ENCODE peak calls at places on chromosome 4, in seven cellular contexts. One of them, this sample, is unnamed.

GRCh38 chr4:149823770-149824221 is 8.2 kb upstream of the IQCM start:
- DNase-seq in left ventricle myocardium inferior: no peak
- DNase-seq in SK-N-SH: no peak
- DNase-seq in Karpas-422: no peak
- DNase-seq in left lung: no peak
- DNase-seq in cardiac muscle cell: peak; percentile 39
- DNase-seq in tibial nerve: no peak
- DNase-seq in this sample: no peak

GRCh38 chr4:2081540-2081939 is 22.4 kb downstream of the NAT8L start:
- DNase-seq in left ventricle myocardium inferior: no peak
- DNase-seq in Karpas-422: no peak
- DNase-seq in SK-N-SH: no peak
- DNase-seq in cardiac muscle cell: no peak
- DNase-seq in left lung: no peak
- DNase-seq in tibial nerve: no peak
- DNase-seq in this sample: no peak

GRCh38 chr4:133146574-133147198 is 2.4 kb upstream of the PCDH10 start:
- DNase-seq in SK-N-SH: peak; percentile 52
- DNase-seq in tibial nerve: no peak
- DNase-seq in left ventricle myocardium inferior: no peak
- DNase-seq in Karpas-422: no peak
- DNase-seq in cardiac muscle cell: peak; percentile 68
- DNase-seq in left lung: no peak
- DNase-seq in this sample: no peak

GRCh38 chr4:66572949-66573348 is 902.7 kb upstream of the EPHA5 start:
- DNase-seq in SK-N-SH: no peak
- DNase-seq in left ventricle myocardium inferior: no peak
- DNase-seq in left lung: no peak
- DNase-seq in tibial nerve: no peak
- DNase-seq in Karpas-422: no peak
- DNase-seq in cardiac muscle cell: peak; percentile 78
- DNase-seq in this sample: no peak

GRCh38 chr4:129239088-129239487 is 143.1 kb downstream of the C4orf33 start:
- DNase-seq in left ventricle myocardium inferior: peak; percentile 15
- DNase-seq in SK-N-SH: no peak
- DNase-seq in left lung: no peak
- DNase-seq in Karpas-422: no peak
- DNase-seq in tibial nerve: no peak
- DNase-seq in cardiac muscle cell: peak; percentile 60
- DNase-seq in this sample: no peak

GRCh38 chr4:81722229-81722900 is 250.7 kb upstream of the RASGEF1B start:
- DNase-seq in cardiac muscle cell: no peak
- DNase-seq in left lung: no peak
- DNase-seq in tibial nerve: no peak
- DNase-seq in left ventricle myocardium inferior: no peak
- DNase-seq in SK-N-SH: no peak
- DNase-seq in Karpas-422: no peak
- DNase-seq in this sample: no peak

GRCh38 chr4:818106-818921 is 7.6 kb downstream of the CPLX1 start:
- DNase-seq in cardiac muscle cell: no peak
- DNase-seq in left lung: peak; percentile 21
- DNase-seq in SK-N-SH: no peak
- DNase-seq in tibial nerve: no peak
- DNase-seq in left ventricle myocardium inferior: no peak
- DNase-seq in Karpas-422: no peak
- DNase-seq in this sample: peak; percentile 80

GRCh38 chr4:83011779-83012630 is 1.4 kb upstream of the LIN54 start:
- DNase-seq in Karpas-422: peak; percentile 51
- DNase-seq in tibial nerve: no peak
- DNase-seq in left ventricle myocardium inferior: peak; percentile 20
- DNase-seq in cardiac muscle cell: no peak
- DNase-seq in left lung: peak; percentile 53
- DNase-seq in SK-N-SH: no peak
- DNase-seq in this sample: peak; percentile 49

GRCh38 chr4:87985097-87985886 is 9.8 kb downstream of the SPP1 start:
- DNase-seq in tibial nerve: no peak
- DNase-seq in cardiac muscle cell: peak; percentile 31
- DNase-seq in left ventricle myocardium inferior: peak; percentile 55
- DNase-seq in Karpas-422: peak; percentile 78
- DNase-seq in SK-N-SH: peak; percentile 67
- DNase-seq in left lung: peak; percentile 64
- DNase-seq in this sample: peak; percentile 59

GRCh38 chr4:55637272-55637820 is 1.2 kb upstream of the NMU start:
- DNase-seq in cardiac muscle cell: no peak
- DNase-seq in left ventricle myocardium inferior: no peak
- DNase-seq in Karpas-422: no peak
- DNase-seq in SK-N-SH: no peak
- DNase-seq in left lung: no peak
- DNase-seq in tibial nerve: no peak
- DNase-seq in this sample: no peak

GRCh38 chr4:125316781-125317525 is 2.2 kb downstream of the FAT4 start:
- DNase-seq in left ventricle myocardium inferior: peak; percentile 40
- DNase-seq in tibial nerve: no peak
- DNase-seq in left lung: peak; percentile 33
- DNase-seq in cardiac muscle cell: peak; percentile 37
- DNase-seq in SK-N-SH: peak; percentile 66
- DNase-seq in Karpas-422: no peak
- DNase-seq in this sample: peak; percentile 15

GRCh38 chr4:124940387-124940786 is 227.9 kb upstream of the ANKRD50 start:
- DNase-seq in cardiac muscle cell: peak; percentile 96
- DNase-seq in left ventricle myocardium inferior: no peak
- DNase-seq in tibial nerve: no peak
- DNase-seq in Karpas-422: no peak
- DNase-seq in left lung: no peak
- DNase-seq in SK-N-SH: no peak
- DNase-seq in this sample: no peak

GRCh38 chr4:159069922-159070321 is 33.0 kb upstream of the RAPGEF2 start:
- DNase-seq in cardiac muscle cell: no peak
- DNase-seq in tibial nerve: no peak
- DNase-seq in SK-N-SH: no peak
- DNase-seq in Karpas-422: no peak
- DNase-seq in left ventricle myocardium inferior: no peak
- DNase-seq in left lung: no peak
- DNase-seq in this sample: no peak

GRCh38 chr4:140884431-140885058 is 128.4 kb upstream of the TBC1D9 start:
- DNase-seq in cardiac muscle cell: peak; percentile 86
- DNase-seq in left ventricle myocardium inferior: no peak
- DNase-seq in SK-N-SH: peak; percentile 39
- DNase-seq in Karpas-422: peak; percentile 89
- DNase-seq in left lung: no peak
- DNase-seq in tibial nerve: no peak
- DNase-seq in this sample: peak; percentile 16

GRCh38 chr4:38132140-38132673 is 172.0 kb downstream of the PTTG2 start:
- DNase-seq in cardiac muscle cell: peak; percentile 98
- DNase-seq in tibial nerve: peak; percentile 30
- DNase-seq in left ventricle myocardium inferior: no peak
- DNase-seq in left lung: no peak
- DNase-seq in Karpas-422: no peak
- DNase-seq in SK-N-SH: peak; percentile 49
- DNase-seq in this sample: no peak

GRCh38 chr4:182562350-182562749 is 319.1 kb downstream of the TENM3 start:
- DNase-seq in cardiac muscle cell: no peak
- DNase-seq in tibial nerve: no peak
- DNase-seq in SK-N-SH: no peak
- DNase-seq in Karpas-422: no peak
- DNase-seq in left lung: no peak
- DNase-seq in left ventricle myocardium inferior: no peak
- DNase-seq in this sample: no peak

GRCh38 chr4:38943355-38943754 is 75.7 kb downstream of the FAM114A1 start:
- DNase-seq in cardiac muscle cell: peak; percentile 75
- DNase-seq in Karpas-422: no peak
- DNase-seq in left ventricle myocardium inferior: peak; percentile 63
- DNase-seq in left lung: no peak
- DNase-seq in tibial nerve: no peak
- DNase-seq in SK-N-SH: peak; percentile 73
- DNase-seq in this sample: no peak

GRCh38 chr4:20916106-20916505 is 215.8 kb downstream of the PACRGL start:
- DNase-seq in SK-N-SH: no peak
- DNase-seq in cardiac muscle cell: no peak
- DNase-seq in tibial nerve: no peak
- DNase-seq in left ventricle myocardium inferior: no peak
- DNase-seq in Karpas-422: no peak
- DNase-seq in left lung: no peak
- DNase-seq in this sample: no peak

GRCh38 chr4:90317785-90318184 is 190.6 kb downstream of the CCSER1 start:
- DNase-seq in SK-N-SH: no peak
- DNase-seq in Karpas-422: no peak
- DNase-seq in cardiac muscle cell: peak; percentile 93
- DNase-seq in tibial nerve: no peak
- DNase-seq in left lung: no peak
- DNase-seq in left ventricle myocardium inferior: no peak
- DNase-seq in this sample: no peak

GRCh38 chr4:77073106-77073858 is 2.5 kb downstream of the CCNI start:
- DNase-seq in tibial nerve: no peak
- DNase-seq in SK-N-SH: no peak
- DNase-seq in left lung: no peak
- DNase-seq in cardiac muscle cell: peak; percentile 59
- DNase-seq in Karpas-422: no peak
- DNase-seq in left ventricle myocardium inferior: no peak
- DNase-seq in this sample: no peak
- H3K27ac ChIP-seq in tibial nerve: peak overlapping the region; percentile 100
- H3K27ac ChIP-seq in SK-N-SH: peak overlapping the region; percentile 36
- H3K27ac ChIP-seq in left lung: peak overlapping the region; percentile 100
- H3K27ac ChIP-seq in cardiac muscle cell: no peak overlapping the region
- H3K27ac ChIP-seq in Karpas-422: peak overlapping the region; percentile 21
- H3K27ac ChIP-seq in left ventricle myocardium inferior: peak overlapping the region; percentile 98
- H3K27ac ChIP-seq in this sample: no peak overlapping the region

GRCh38 chr4:48799157-48799556 is 19.1 kb upstream of the FRYL start:
- DNase-seq in SK-N-SH: no peak
- DNase-seq in tibial nerve: no peak
- DNase-seq in cardiac muscle cell: no peak
- DNase-seq in Karpas-422: no peak
- DNase-seq in left ventricle myocardium inferior: no peak
- DNase-seq in left lung: no peak
- DNase-seq in this sample: no peak

GRCh38 chr4:48798117-48798516 is 18.0 kb upstream of the FRYL start:
- DNase-seq in left lung: no peak
- DNase-seq in tibial nerve: no peak
- DNase-seq in cardiac muscle cell: no peak
- DNase-seq in left ventricle myocardium inferior: no peak
- DNase-seq in Karpas-422: no peak
- DNase-seq in SK-N-SH: no peak
- DNase-seq in this sample: no peak

GRCh38 chr4:48801016-48801715 is 21.1 kb upstream of the FRYL start:
- DNase-seq in tibial nerve: no peak
- DNase-seq in left lung: no peak
- DNase-seq in left ventricle myocardium inferior: no peak
- DNase-seq in SK-N-SH: no peak
- DNase-seq in cardiac muscle cell: no peak
- DNase-seq in Karpas-422: no peak
- DNase-seq in this sample: no peak

GRCh38 chr4:48804584-48805301 is 24.7 kb upstream of the FRYL start:
- DNase-seq in left lung: no peak
- DNase-seq in left ventricle myocardium inferior: no peak
- DNase-seq in tibial nerve: no peak
- DNase-seq in Karpas-422: no peak
- DNase-seq in cardiac muscle cell: peak; percentile 12
- DNase-seq in SK-N-SH: no peak
- DNase-seq in this sample: no peak

GRCh38 chr4:48801739-48802138 is 21.7 kb upstream of the FRYL start:
- DNase-seq in left lung: no peak
- DNase-seq in left ventricle myocardium inferior: no peak
- DNase-seq in Karpas-422: no peak
- DNase-seq in cardiac muscle cell: peak; percentile 27
- DNase-seq in tibial nerve: no peak
- DNase-seq in SK-N-SH: no peak
- DNase-seq in this sample: no peak
- H3K27ac ChIP-seq in left lung: peak overlapping the region; percentile 2
- H3K27ac ChIP-seq in left ventricle myocardium inferior: peak overlapping the region; percentile 81
- H3K27ac ChIP-seq in Karpas-422: no peak overlapping the region
- H3K27ac ChIP-seq in cardiac muscle cell: no peak overlapping the region
- H3K27ac ChIP-seq in tibial nerve: no peak overlapping the region
- H3K27ac ChIP-seq in SK-N-SH: no peak overlapping the region
- H3K27ac ChIP-seq in this sample: no peak overlapping the region

GRCh38 chr4:41435509-41435908 is 102.4 kb upstream of the LIMCH1 start:
- DNase-seq in SK-N-SH: no peak
- DNase-seq in Karpas-422: no peak
- DNase-seq in cardiac muscle cell: no peak
- DNase-seq in tibial nerve: no peak
- DNase-seq in left ventricle myocardium inferior: no peak
- DNase-seq in left lung: no peak
- DNase-seq in this sample: no peak

GRCh38 chr4:41438564-41438963 is 99.4 kb upstream of the LIMCH1 start:
- DNase-seq in Karpas-422: no peak
- DNase-seq in left lung: no peak
- DNase-seq in SK-N-SH: no peak
- DNase-seq in cardiac muscle cell: no peak
- DNase-seq in tibial nerve: no peak
- DNase-seq in left ventricle myocardium inferior: no peak
- DNase-seq in this sample: no peak

GRCh38 chr4:41436365-41437263 is 101.3 kb upstream of the LIMCH1 start:
- DNase-seq in tibial nerve: no peak
- DNase-seq in Karpas-422: no peak
- DNase-seq in cardiac muscle cell: no peak
- DNase-seq in SK-N-SH: no peak
- DNase-seq in left lung: no peak
- DNase-seq in left ventricle myocardium inferior: no peak
- DNase-seq in this sample: no peak

GRCh38 chr4:41433361-41433760 is 104.6 kb upstream of the LIMCH1 start:
- DNase-seq in left lung: no peak
- DNase-seq in tibial nerve: no peak
- DNase-seq in cardiac muscle cell: no peak
- DNase-seq in left ventricle myocardium inferior: no peak
- DNase-seq in SK-N-SH: no peak
- DNase-seq in Karpas-422: no peak
- DNase-seq in this sample: no peak

GRCh38 chr4:41437264-41437566 is 100.7 kb upstream of the LIMCH1 start:
- DNase-seq in Karpas-422: no peak
- DNase-seq in SK-N-SH: no peak
- DNase-seq in cardiac muscle cell: no peak
- DNase-seq in left lung: no peak
- DNase-seq in tibial nerve: no peak
- DNase-seq in left ventricle myocardium inferior: no peak
- DNase-seq in this sample: no peak
- H3K27ac ChIP-seq in Karpas-422: no peak overlapping the region
- H3K27ac ChIP-seq in SK-N-SH: peak overlapping the region; percentile 79
- H3K27ac ChIP-seq in cardiac muscle cell: no peak overlapping the region
- H3K27ac ChIP-seq in left lung: no peak overlapping the region
- H3K27ac ChIP-seq in tibial nerve: no peak overlapping the region
- H3K27ac ChIP-seq in left ventricle myocardium inferior: peak overlapping the region; percentile 81
- H3K27ac ChIP-seq in this sample: no peak overlapping the region

DNA sequence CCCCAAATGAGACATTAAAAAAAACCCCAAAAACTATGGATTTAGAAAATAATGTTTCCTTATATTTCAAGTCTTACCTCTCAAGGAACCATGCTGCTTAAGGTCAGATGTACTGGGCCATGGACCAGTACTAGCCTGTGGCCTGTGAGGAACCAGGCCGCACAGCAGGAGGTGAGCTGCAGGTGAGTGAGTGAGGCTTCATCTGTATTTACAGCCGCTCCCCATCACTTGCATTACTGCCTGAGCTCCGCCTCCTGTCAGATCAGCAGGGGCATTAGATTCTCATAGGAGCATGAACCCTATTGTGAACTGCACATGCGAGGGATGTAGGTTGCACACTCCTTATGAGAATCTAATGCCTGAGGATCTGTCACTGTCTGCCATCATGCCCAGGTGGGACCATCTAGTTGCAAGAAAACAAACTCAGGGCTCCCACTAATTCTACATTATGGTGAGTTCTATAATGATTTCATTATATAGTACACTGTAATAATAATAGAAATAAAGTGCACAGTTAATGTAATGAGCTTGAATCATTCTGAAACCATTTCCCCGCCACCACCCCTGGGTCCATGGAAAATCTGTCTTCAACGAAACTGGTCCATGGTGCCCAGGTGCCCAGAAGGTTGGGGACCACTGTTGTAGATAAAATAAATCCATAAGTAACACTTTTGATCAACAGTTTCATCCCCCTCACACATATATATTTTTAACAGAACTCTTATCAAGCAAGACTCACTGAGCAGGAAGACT is 105.3 kb upstream of the CBR4 start:
- DNase-seq in Karpas-422: no peak
- DNase-seq in left ventricle myocardium inferior: no peak
- DNase-seq in SK-N-SH: no peak
- DNase-seq in tibial nerve: no peak
- DNase-seq in cardiac muscle cell: no peak
- DNase-seq in left lung: no peak
- DNase-seq in this sample: no peak
- H3K27ac ChIP-seq in Karpas-422: no peak overlapping the region
- H3K27ac ChIP-seq in left ventricle myocardium inferior: no peak overlapping the region
- H3K27ac ChIP-seq in SK-N-SH: peak overlapping the region; percentile 18
- H3K27ac ChIP-seq in tibial nerve: no peak overlapping the region
- H3K27ac ChIP-seq in cardiac muscle cell: no peak overlapping the region
- H3K27ac ChIP-seq in left lung: no peak overlapping the region
- H3K27ac ChIP-seq in this sample: peak overlapping the region; percentile 73

This sample was measured in pancreas.